ENCODE peak calls at places on chromosomes 3 and 15, in six cellular contexts. Z is dorsolateral prefrontal cortex, W is IMR-90, D is ascending aorta, U is tibial artery, G is GM23338. S is an unnamed sample.

GRCh38 chr3:173894-174293 is 22.7 kb upstream of the CHL1 start:
- DNase-seq in D (no peak), U (no peak), W (peak), G (no peak), Z (no peak), S (no peak)

GRCh38 chr3:143313025-143313424 is 193.5 kb downstream of the CHST2 start:
- DNase-seq in D (no peak), U (no peak), Z (no peak), W (no peak), G (no peak), S (no peak)

GRCh38 chr3:180870008-180870733 is 42.3 kb upstream of the FXR1 start:
- DNase-seq in D (no peak), Z (no peak), G (peak), U (peak), W (no peak), S (no peak)

GRCh38 chr3:112365035-112365434 is 32.1 kb downstream of the CD200 start:
- DNase-seq in U (no peak), W (no peak), G (no peak), Z (no peak), D (no peak), S (no peak)

GRCh38 chr3:64157150-64158035 is 67.9 kb downstream of the PRICKLE2 start:
- DNase-seq in D (no peak), U (no peak), G (no peak), Z (no peak), W (no peak), S (no peak)

GRCh38 chr3:103515116-103515515 is 1080.3 kb downstream of the ZPLD1 start:
- DNase-seq in D (no peak), U (no peak), Z (no peak), G (peak), W (no peak), S (no peak)

GRCh38 chr3:30702038-30702437 is 95.6 kb downstream of the TGFBR2 start:
- DNase-seq in U (no peak), W (no peak), Z (no peak), D (no peak), G (no peak), S (no peak)

GRCh38 chr15:72774696-72775383 is 8.7 kb downstream of the ADPGK start:
- DNase-seq in G (no peak), W (no peak), Z (no peak), D (no peak), U (no peak), S (no peak)

GRCh38 chr15:88255109-88255495 is 1.4 kb downstream of the NTRK3 start:
- DNase-seq in U (no peak), Z (peak), G (peak), W (no peak), D (no peak), S (no peak)

GRCh38 chr3:169668957-169669681 is 5.6 kb upstream of the MECOM start:
- DNase-seq in U (peak), G (peak), D (no peak), W (peak), Z (no peak), S (peak)

GRCh38 chr3:155270485-155271342 is 22.8 kb downstream of the STRIT1 start:
- DNase-seq in U (no peak), D (no peak), W (no peak), Z (no peak), G (no peak), S (no peak)

GRCh38 chr3:174431717-174432116 is 427.4 kb upstream of the NAALADL2 start:
- DNase-seq in D (no peak), G (no peak), U (no peak), W (peak), Z (no peak), S (no peak)

GRCh38 chr3:97857401-97857800 is 35.6 kb downstream of the CRYBG3 start:
- DNase-seq in U (no peak), W (no peak), G (no peak), D (no peak), Z (no peak), S (no peak)

GRCh38 chr3:50204804-50205718 is at the start of gene SLC38A3:
- DNase-seq in G (peak), U (no peak), D (no peak), W (no peak), Z (no peak), S (no peak)

GRCh38 chr3:158668506-158668905 is 3.9 kb downstream of the LXN start:
- DNase-seq in W (peak), D (no peak), Z (no peak), G (no peak), U (no peak), S (no peak)

GRCh38 chr15:64009798-64010241 is 36.5 kb downstream of the DAPK2 start:
- DNase-seq in D (no peak), Z (no peak), G (no peak), W (peak), U (no peak), S (no peak)

GRCh38 chr3:185968168-185968567 is 30.4 kb upstream of the TRA2B start:
- DNase-seq in D (no peak), G (no peak), U (no peak), W (no peak), Z (no peak), S (no peak)

GRCh38 chr3:104510091-104510860 is 856.4 kb upstream of the ALCAM start:
- DNase-seq in Z (no peak), G (no peak), W (no peak), D (no peak), U (no peak), S (peak)

GRCh38 chr3:64264491-64265109 is 39.3 kb upstream of the PRICKLE2 start:
- DNase-seq in Z (no peak), U (no peak), D (no peak), W (peak), G (no peak), S (no peak)

GRCh38 chr3:156762631-156763185 is 63.4 kb upstream of the LEKR1 start:
- DNase-seq in U (no peak), W (peak), G (no peak), Z (no peak), D (no peak), S (peak)

GRCh38 chr15:52112203-52112750 is 298 bp downstream of the BCL2L10 start:
- DNase-seq in U (no peak), W (no peak), D (no peak), Z (peak), G (peak), S (no peak)

GRCh38 chr3:137163241-137163916 is 205.6 kb downstream of the IL20RB start:
- DNase-seq in U (no peak), Z (no peak), G (peak), D (no peak), W (no peak), S (peak)

GRCh38 chr3:13650210-13651056 is 101.5 kb downstream of the FBLN2 start:
- DNase-seq in Z (peak), D (no peak), G (peak), U (peak), W (peak), S (peak)

GRCh38 chr15:27762471-27762870 is 336.6 kb downstream of the OCA2 start:
- DNase-seq in U (no peak), Z (no peak), W (no peak), D (no peak), G (no peak), S (no peak)

GRCh38 chr3:71754610-71755253 is 1.1 kb downstream of the GPR27 start:
- DNase-seq in Z (no peak), U (no peak), W (no peak), D (no peak), G (peak), S (no peak)

GRCh38 chr15:59244337-59244736 is 37.7 kb downstream of the LDHAL6B start:
- DNase-seq in W (no peak), Z (no peak), G (no peak), U (no peak), D (no peak), S (no peak)

GRCh38 chr3:12444582-12445468 is 39.5 kb upstream of the TSEN2 start:
- DNase-seq in D (no peak), Z (no peak), G (peak), U (no peak), W (no peak), S (no peak)

GRCh38 chr15:70264014-70264492 is 166.3 kb upstream of the TLE3 start:
- DNase-seq in Z (no peak), W (no peak), U (no peak), G (peak), D (no peak), S (no peak)

GRCh38 chr15:85570331-85570730 is 189.9 kb downstream of the AKAP13 start:
- DNase-seq in U (no peak), G (no peak), W (no peak), Z (no peak), D (no peak), S (no peak)

GRCh38 chr15:70576683-70577082 is 186.7 kb downstream of the UACA start:
- DNase-seq in U (no peak), Z (no peak), W (no peak), G (no peak), D (no peak), S (peak)

GRCh38 chr15:25933456-25934158 is 70.5 kb upstream of the ATP10A start:
- DNase-seq in D (no peak), Z (no peak), G (peak), U (peak), W (peak), S (peak)

GRCh38 chr3:10817506-10817905 is 1.5 kb downstream of the SLC6A11 start:
- DNase-seq in Z (peak), D (no peak), G (no peak), W (no peak), U (no peak), S (no peak)

GRCh38 chr3:122350814-122351418 is 25.9 kb downstream of the CSTA start:
- DNase-seq in D (no peak), U (no peak), W (peak), G (no peak), Z (no peak), S (no peak)

DNA sequence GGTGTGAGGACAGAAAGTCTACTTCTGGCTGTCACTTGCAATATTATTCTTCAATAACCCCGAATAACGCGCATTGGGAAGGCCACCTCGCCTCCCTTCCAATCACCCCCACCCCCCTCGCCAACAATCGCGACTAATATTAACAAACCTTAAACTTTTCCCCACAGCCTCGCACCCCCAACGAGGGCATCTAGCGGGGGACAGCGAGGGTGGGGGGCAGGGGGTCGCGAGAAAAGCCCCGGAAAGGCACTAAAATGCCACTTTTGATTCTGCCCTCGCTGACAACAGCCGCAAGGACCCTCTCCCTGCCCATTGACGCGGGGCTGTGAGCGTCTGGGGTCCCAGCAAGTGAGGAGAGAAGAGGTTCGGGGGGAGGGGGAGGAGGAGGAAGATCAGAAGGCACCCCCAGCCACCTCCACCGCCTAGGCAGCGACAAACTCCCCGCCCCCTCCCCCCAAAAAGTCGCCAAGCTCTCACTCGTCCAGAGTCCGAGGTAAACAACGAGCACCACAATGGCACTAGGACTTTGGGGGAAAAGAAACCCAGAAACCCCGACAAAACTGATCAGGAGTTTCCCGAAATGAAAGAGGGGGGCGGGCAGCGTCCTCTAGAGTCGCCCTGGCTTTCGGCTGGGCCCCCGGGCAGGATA is 802 bp downstream of the SATB1 start:
- DNase-seq in D (no peak), Z (no peak), U (peak), W (no peak), G (peak), S (peak)
- H3K27ac ChIP-seq in D (peak), Z (peak), U (peak), W (peak), G (peak), S (peak)

DNA sequence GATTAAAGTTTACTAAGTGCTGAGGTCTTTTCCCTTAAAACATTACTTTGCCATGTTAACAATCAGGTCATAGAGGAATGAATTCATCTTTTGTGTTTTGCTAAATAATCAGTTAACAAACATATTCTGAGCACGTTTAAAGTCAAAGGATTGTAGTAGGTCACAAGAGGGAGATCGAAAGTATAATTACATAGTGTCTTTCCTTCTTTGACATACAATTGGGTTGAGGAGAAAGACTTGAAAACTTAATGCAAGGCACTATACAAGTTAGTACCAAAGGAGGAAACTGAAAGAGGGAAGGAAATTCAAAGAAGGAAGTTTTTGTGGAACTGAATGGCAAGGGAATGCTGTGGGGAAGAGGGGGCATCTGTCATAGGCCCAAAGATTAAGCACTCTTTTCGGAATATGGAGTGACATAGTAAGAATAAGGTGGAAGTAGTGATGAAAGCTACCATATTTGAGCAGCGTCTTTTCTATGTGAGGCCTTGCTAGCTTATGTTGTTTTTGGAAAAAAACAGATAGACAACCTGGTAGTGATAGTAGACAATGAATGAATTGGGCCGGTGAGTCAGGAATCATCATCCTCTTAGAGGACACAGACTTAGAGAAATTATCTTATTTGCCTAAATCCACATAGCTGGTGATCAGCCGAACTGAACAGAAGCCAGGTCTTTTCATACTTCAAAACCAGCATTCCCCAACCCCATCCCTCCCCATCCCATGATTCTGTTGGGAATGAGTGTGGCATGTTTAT is 10.1 kb downstream of the MBNL1 start:
- DNase-seq in G (no peak), D (no peak), Z (no peak), U (no peak), W (no peak), S (no peak)
- H3K4me3 ChIP-seq in G (no peak), D (peak), Z (no peak), U (peak), W (no peak), S (no peak)

DNA sequence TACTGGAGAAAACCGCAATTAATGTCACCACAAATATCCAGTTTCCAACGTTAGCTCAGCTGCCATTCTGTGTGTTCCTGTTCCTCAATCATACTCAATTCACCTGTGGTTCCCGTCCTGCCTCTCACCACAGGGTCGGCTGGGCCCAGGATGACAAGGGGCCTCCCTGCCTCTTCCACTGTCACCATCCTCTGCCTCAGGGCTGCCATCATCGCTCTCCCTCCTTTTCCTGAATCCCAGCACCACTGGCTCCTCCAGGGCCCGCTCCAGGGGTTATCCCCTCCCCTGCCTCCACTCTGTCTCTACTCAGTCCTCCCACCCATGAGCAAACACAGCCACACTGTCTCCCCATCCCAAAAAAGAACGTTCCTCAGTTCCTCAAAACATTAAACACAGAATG is 170.9 kb upstream of the NSMCE3 start:
- DNase-seq in U (no peak), W (no peak), G (no peak), D (no peak), Z (no peak), S (no peak)
- H3K27ac ChIP-seq in U (no peak), W (no peak), G (no peak), D (no peak), Z (no peak), S (no peak)

GRCh38 chr3:124032881-124033359 is 41.0 kb upstream of the ROPN1 start:
- DNase-seq in W (peak), U (peak), D (no peak), G (peak), Z (peak), S (peak)
- H3K4me3 ChIP-seq in W (peak), U (peak), D (peak), G (peak), Z (peak), S (peak)

DNA sequence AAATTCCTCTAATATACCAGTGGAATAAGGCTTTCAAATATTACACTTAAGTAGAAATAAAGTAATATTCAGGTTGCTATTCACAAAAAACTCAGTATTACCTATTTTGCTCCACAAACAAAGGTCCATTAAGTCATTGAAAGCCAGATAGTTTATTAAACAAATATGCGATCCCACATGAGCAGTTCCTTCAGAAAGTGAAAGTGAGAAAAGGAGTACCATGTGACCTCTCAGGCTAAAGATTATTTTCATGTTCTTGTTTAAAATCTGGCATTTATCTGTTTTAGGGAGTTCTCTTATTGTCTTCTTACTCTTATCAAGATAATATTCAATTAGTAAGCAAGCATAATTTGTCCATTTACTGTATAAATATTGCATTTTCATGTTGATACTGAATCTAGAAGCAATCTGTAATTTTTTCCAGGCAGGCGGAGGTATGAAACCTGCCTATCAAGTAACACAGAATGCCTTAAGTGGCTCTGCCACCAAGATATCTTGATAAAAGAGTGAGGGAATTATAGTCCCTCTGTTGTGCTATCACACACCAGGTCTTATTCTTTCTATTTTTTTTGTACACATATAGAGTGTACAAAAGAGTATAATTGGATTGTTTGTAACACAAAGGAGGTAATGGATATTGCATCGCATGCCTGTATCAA is 20.1 kb upstream of the PLSCR5 start:
- DNase-seq in D (no peak), Z (no peak), G (no peak), W (peak), U (no peak), S (no peak)
- H3K27ac ChIP-seq in D (no peak), Z (no peak), G (no peak), W (no peak), U (no peak), S (no peak)

DNA sequence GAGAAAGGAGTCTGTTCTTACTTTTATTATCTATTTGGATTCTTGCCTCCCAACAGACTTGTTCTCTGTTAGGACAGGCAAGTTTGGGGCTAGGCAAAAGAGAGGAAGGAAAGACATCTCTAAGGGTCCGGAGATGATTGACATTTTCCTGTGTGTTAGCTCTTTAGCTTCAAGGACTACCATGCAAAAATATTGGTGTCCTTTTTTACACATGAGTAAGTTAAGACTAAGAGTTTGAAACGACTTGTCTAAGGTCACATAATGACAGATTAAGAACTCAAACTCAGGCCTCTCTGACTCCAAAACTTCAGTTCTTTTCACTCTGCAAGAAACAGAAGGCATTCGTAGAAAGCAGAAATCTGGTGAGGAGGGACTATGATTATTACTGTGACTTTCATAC is 5.9 kb downstream of the LMCD1 start:
- DNase-seq in U (no peak), G (no peak), W (no peak), D (no peak), Z (no peak), S (no peak)
- H3K4me3 ChIP-seq in U (no peak), G (no peak), W (no peak), D (peak), Z (no peak), S (no peak)

GRCh38 chr3:147413712-147414325 is 4.7 kb downstream of the ZIC1 start:
- DNase-seq in Z (no peak), G (peak), U (no peak), W (no peak), D (no peak), S (no peak)
- H3K27ac ChIP-seq in Z (no peak), G (no peak), U (no peak), W (no peak), D (no peak), S (no peak)

GRCh38 chr3:129311054-129311902 is 32.6 kb downstream of the HMCES start:
- DNase-seq in D (no peak), G (no peak), Z (no peak), U (no peak), W (no peak), S (no peak)

GRCh38 chr3:129310111-129310601 is 31.5 kb downstream of the HMCES start:
- DNase-seq in U (no peak), D (no peak), G (no peak), W (no peak), Z (no peak), S (no peak)

GRCh38 chr3:129310612-129311011 is 31.9 kb downstream of the HMCES start:
- DNase-seq in G (no peak), Z (no peak), U (no peak), D (no peak), W (no peak), S (no peak)

GRCh38 chr3:129305592-129306091 is 27.0 kb downstream of the HMCES start:
- DNase-seq in G (peak), U (peak), Z (no peak), W (peak), D (peak), S (peak)

DNA sequence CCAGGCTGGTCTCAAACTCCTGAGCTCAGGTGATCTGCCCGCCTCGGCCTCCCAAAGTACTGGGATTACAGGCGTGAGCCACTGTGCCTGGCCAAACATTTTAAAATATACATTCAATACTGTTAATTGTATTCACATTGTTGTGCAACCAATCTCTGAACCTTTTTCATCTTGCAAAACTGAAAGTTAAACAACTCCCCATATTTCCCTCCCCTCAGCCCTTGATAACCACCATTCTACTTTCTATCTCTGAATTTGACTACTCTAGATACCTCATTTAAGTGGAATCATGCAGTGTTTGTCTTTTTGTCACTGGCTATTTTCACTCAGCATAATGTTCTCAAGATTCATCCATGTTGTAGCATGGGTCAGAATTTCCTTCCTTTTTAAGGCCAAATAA is 30.0 kb downstream of the HMCES start:
- DNase-seq in U (no peak), G (no peak), W (no peak), Z (no peak), D (no peak), S (no peak)
- H3K4me3 ChIP-seq in U (no peak), G (no peak), W (no peak), Z (no peak), D (no peak), S (no peak)

GRCh38 chr3:142180761-142181362 is 31.5 kb upstream of the TFDP2 start:
- DNase-seq in U (peak), W (peak), D (no peak), Z (peak), G (peak), S (peak)
- H3K27ac ChIP-seq in U (no peak), W (no peak), D (no peak), Z (no peak), G (peak), S (no peak)

S was measured in A673.